ENCODE peak calls at places on chromosomes 12 and 14, in nine cellular contexts. V, K, R, T, E, L, P, C and G are unnamed samples.

GRCh38 chr12:127230843-127231260 is 1036.1 kb upstream of the TMEM132C start:
- DNase-seq in V (no peak), K (no peak), R (no peak), T (no peak), E (no peak), L (no peak), P (no peak), C (no peak), G (peak)

GRCh38 chr14:103191856-103192835 is 68.9 kb downstream of the TNFAIP2 start:
- DNase-seq in V (no peak), K (no peak), R (no peak), T (no peak), E (no peak), L (no peak), P (no peak), C (no peak), G (no peak)

GRCh38 chr12:55982319-55982936 is 8.6 kb downstream of the RAB5B start:
- DNase-seq in V (no peak), K (no peak), R (peak), T (no peak), E (peak), L (no peak), P (no peak), C (no peak), G (no peak)

GRCh38 chr12:130354407-130354806 is 16.7 kb downstream of the PIWIL1 start:
- DNase-seq in V (no peak), K (no peak), R (no peak), T (no peak), E (no peak), L (no peak), P (no peak), C (no peak), G (no peak)

GRCh38 chr12:32230607-32230982 is 123.9 kb downstream of the BICD1 start:
- DNase-seq in V (no peak), K (no peak), R (no peak), T (no peak), E (no peak), L (no peak), P (no peak), C (no peak), G (no peak)

GRCh38 chr14:59332727-59333126 is 132.5 kb downstream of the GPR135 start:
- DNase-seq in V (no peak), K (no peak), R (no peak), T (no peak), E (no peak), L (peak), P (no peak), C (no peak), G (peak)

GRCh38 chr12:2628401-2628800 is 166.4 kb upstream of the FKBP4 start:
- DNase-seq in V (no peak), K (no peak), R (no peak), T (no peak), E (no peak), L (no peak), P (no peak), C (no peak), G (no peak)

GRCh38 chr12:53513712-53514415 is 6.6 kb upstream of the NPFF start:
- DNase-seq in V (no peak), K (no peak), R (no peak), T (no peak), E (no peak), L (no peak), P (no peak), C (no peak), G (no peak)

GRCh38 chr14:73759183-73759713 is 45.1 kb upstream of the PNMA1 start:
- DNase-seq in V (peak), K (peak), R (no peak), T (peak), E (peak), L (peak), P (peak), C (peak), G (no peak)

GRCh38 chr12:68932701-68933563 is at the start of gene CPM:
- DNase-seq in V (peak), K (peak), R (peak), T (peak), E (peak), L (peak), P (peak), C (peak), G (peak)

GRCh38 chr12:56880416-56881035 is 53.7 kb downstream of the SDR9C7 start:
- DNase-seq in V (no peak), K (no peak), R (no peak), T (no peak), E (no peak), L (no peak), P (no peak), C (no peak), G (no peak)

GRCh38 chr14:78644824-78645559 is 474.8 kb downstream of the NRXN3 start:
- DNase-seq in V (no peak), K (no peak), R (no peak), T (no peak), E (no peak), L (no peak), P (no peak), C (no peak), G (no peak)

GRCh38 chr14:70706177-70706576 is 64.5 kb downstream of the TTC9 start:
- DNase-seq in V (no peak), K (no peak), R (no peak), T (no peak), E (no peak), L (no peak), P (no peak), C (no peak), G (no peak)